ENCODE peak calls at places on chromosome 6, in seven cellular contexts. One of them, this sample, is unnamed.

GRCh38 chr6:135722679-135723078 is 128.8 kb upstream of the PDE7B start:
- DNase-seq in stimulated activated CD4-positive, alpha-beta T cell treated with anti-CD3 and anti-CD28 coated beads, Interleukin-4, amount 100 ng/mL, for 1 hour: peak
- DNase-seq in uterus: no peak
- DNase-seq in NCI-H510A: no peak
- DNase-seq in hepatocyte: peak
- DNase-seq in prostate gland: no peak
- DNase-seq in NCI-H1092 treated with DMSO at 0.1 percent for 48 hours: no peak
- DNase-seq in this sample: no peak

GRCh38 chr6:72784581-72784980 is 162.7 kb downstream of the KCNQ5 start:
- DNase-seq in stimulated activated CD4-positive, alpha-beta T cell treated with anti-CD3 and anti-CD28 coated beads, Interleukin-4, amount 100 ng/mL, for 1 hour: no peak
- DNase-seq in uterus: no peak
- DNase-seq in NCI-H510A: no peak
- DNase-seq in hepatocyte: no peak
- DNase-seq in prostate gland: no peak
- DNase-seq in NCI-H1092 treated with DMSO at 0.1 percent for 48 hours: no peak
- DNase-seq in this sample: no peak

GRCh38 chr6:29723666-29724588 is 693 bp downstream of the HLA-F start:
- DNase-seq in stimulated activated CD4-positive, alpha-beta T cell treated with anti-CD3 and anti-CD28 coated beads, Interleukin-4, amount 100 ng/mL, for 1 hour: peak
- DNase-seq in uterus: peak
- DNase-seq in NCI-H510A: no peak
- DNase-seq in hepatocyte: peak
- DNase-seq in prostate gland: peak
- DNase-seq in NCI-H1092 treated with DMSO at 0.1 percent for 48 hours: no peak
- DNase-seq in this sample: peak

GRCh38 chr6:1993049-1993448 is 252.4 kb downstream of the GMDS start:
- DNase-seq in stimulated activated CD4-positive, alpha-beta T cell treated with anti-CD3 and anti-CD28 coated beads, Interleukin-4, amount 100 ng/mL, for 1 hour: no peak
- DNase-seq in uterus: no peak
- DNase-seq in NCI-H510A: no peak
- DNase-seq in hepatocyte: no peak
- DNase-seq in prostate gland: no peak
- DNase-seq in NCI-H1092 treated with DMSO at 0.1 percent for 48 hours: no peak
- DNase-seq in this sample: no peak

GRCh38 chr6:156919819-156920379 is 142.7 kb downstream of the ARID1B start:
- DNase-seq in stimulated activated CD4-positive, alpha-beta T cell treated with anti-CD3 and anti-CD28 coated beads, Interleukin-4, amount 100 ng/mL, for 1 hour: no peak
- DNase-seq in uterus: no peak
- DNase-seq in NCI-H510A: no peak
- DNase-seq in hepatocyte: no peak
- DNase-seq in prostate gland: no peak
- DNase-seq in NCI-H1092 treated with DMSO at 0.1 percent for 48 hours: no peak
- DNase-seq in this sample: no peak

GRCh38 chr6:11702039-11702795 is 76.4 kb downstream of the ADTRP start:
- DNase-seq in stimulated activated CD4-positive, alpha-beta T cell treated with anti-CD3 and anti-CD28 coated beads, Interleukin-4, amount 100 ng/mL, for 1 hour: no peak
- DNase-seq in uterus: no peak
- DNase-seq in NCI-H510A: no peak
- DNase-seq in hepatocyte: peak
- DNase-seq in prostate gland: no peak
- DNase-seq in NCI-H1092 treated with DMSO at 0.1 percent for 48 hours: no peak
- DNase-seq in this sample: no peak

GRCh38 chr6:8017276-8017701 is 46.9 kb downstream of the BLOC1S5 start:
- DNase-seq in stimulated activated CD4-positive, alpha-beta T cell treated with anti-CD3 and anti-CD28 coated beads, Interleukin-4, amount 100 ng/mL, for 1 hour: no peak
- DNase-seq in uterus: no peak
- DNase-seq in NCI-H510A: no peak
- DNase-seq in hepatocyte: no peak
- DNase-seq in prostate gland: no peak
- DNase-seq in NCI-H1092 treated with DMSO at 0.1 percent for 48 hours: no peak
- DNase-seq in this sample: no peak

GRCh38 chr6:31304683-31305082 is 32.8 kb upstream of the HLA-C start:
- DNase-seq in stimulated activated CD4-positive, alpha-beta T cell treated with anti-CD3 and anti-CD28 coated beads, Interleukin-4, amount 100 ng/mL, for 1 hour: no peak
- DNase-seq in uterus: no peak
- DNase-seq in NCI-H510A: no peak
- DNase-seq in hepatocyte: no peak
- DNase-seq in prostate gland: no peak
- DNase-seq in NCI-H1092 treated with DMSO at 0.1 percent for 48 hours: no peak
- DNase-seq in this sample: no peak

GRCh38 chr6:127212376-127212775 is 54.3 kb upstream of the RNF146 start:
- DNase-seq in stimulated activated CD4-positive, alpha-beta T cell treated with anti-CD3 and anti-CD28 coated beads, Interleukin-4, amount 100 ng/mL, for 1 hour: no peak
- DNase-seq in uterus: no peak
- DNase-seq in NCI-H510A: no peak
- DNase-seq in hepatocyte: no peak
- DNase-seq in prostate gland: no peak
- DNase-seq in NCI-H1092 treated with DMSO at 0.1 percent for 48 hours: no peak
- DNase-seq in this sample: no peak

GRCh38 chr6:156336096-156336495 is 441.1 kb upstream of the ARID1B start:
- DNase-seq in stimulated activated CD4-positive, alpha-beta T cell treated with anti-CD3 and anti-CD28 coated beads, Interleukin-4, amount 100 ng/mL, for 1 hour: no peak
- DNase-seq in uterus: no peak
- DNase-seq in NCI-H510A: no peak
- DNase-seq in hepatocyte: peak
- DNase-seq in prostate gland: no peak
- DNase-seq in NCI-H1092 treated with DMSO at 0.1 percent for 48 hours: no peak
- DNase-seq in this sample: no peak

GRCh38 chr6:101758338-101758737 is 364.8 kb downstream of the GRIK2 start:
- DNase-seq in stimulated activated CD4-positive, alpha-beta T cell treated with anti-CD3 and anti-CD28 coated beads, Interleukin-4, amount 100 ng/mL, for 1 hour: no peak
- DNase-seq in uterus: no peak
- DNase-seq in NCI-H510A: no peak
- DNase-seq in hepatocyte: no peak
- DNase-seq in prostate gland: no peak
- DNase-seq in NCI-H1092 treated with DMSO at 0.1 percent for 48 hours: no peak
- DNase-seq in this sample: no peak

GRCh38 chr6:41940759-41941279 is 789 bp downstream of the CCND3 start:
- DNase-seq in stimulated activated CD4-positive, alpha-beta T cell treated with anti-CD3 and anti-CD28 coated beads, Interleukin-4, amount 100 ng/mL, for 1 hour: peak
- DNase-seq in uterus: peak
- DNase-seq in NCI-H510A: peak
- DNase-seq in hepatocyte: peak
- DNase-seq in prostate gland: no peak
- DNase-seq in NCI-H1092 treated with DMSO at 0.1 percent for 48 hours: peak
- DNase-seq in this sample: peak

GRCh38 chr6:46638650-46639049 is 14.0 kb downstream of the CYP39A1 start:
- DNase-seq in stimulated activated CD4-positive, alpha-beta T cell treated with anti-CD3 and anti-CD28 coated beads, Interleukin-4, amount 100 ng/mL, for 1 hour: no peak
- DNase-seq in uterus: no peak
- DNase-seq in NCI-H510A: no peak
- DNase-seq in hepatocyte: no peak
- DNase-seq in prostate gland: no peak
- DNase-seq in NCI-H1092 treated with DMSO at 0.1 percent for 48 hours: no peak
- DNase-seq in this sample: no peak

GRCh38 chr6:28985396-28986164 is 19.5 kb downstream of the ZNF311 start:
- DNase-seq in stimulated activated CD4-positive, alpha-beta T cell treated with anti-CD3 and anti-CD28 coated beads, Interleukin-4, amount 100 ng/mL, for 1 hour: no peak
- DNase-seq in uterus: peak
- DNase-seq in NCI-H510A: peak
- DNase-seq in hepatocyte: peak
- DNase-seq in prostate gland: peak
- DNase-seq in NCI-H1092 treated with DMSO at 0.1 percent for 48 hours: peak
- DNase-seq in this sample: peak

GRCh38 chr6:31474871-31475286 is 23.1 kb upstream of the MICB start:
- DNase-seq in stimulated activated CD4-positive, alpha-beta T cell treated with anti-CD3 and anti-CD28 coated beads, Interleukin-4, amount 100 ng/mL, for 1 hour: no peak
- DNase-seq in uterus: no peak
- DNase-seq in NCI-H510A: no peak
- DNase-seq in hepatocyte: no peak
- DNase-seq in prostate gland: no peak
- DNase-seq in NCI-H1092 treated with DMSO at 0.1 percent for 48 hours: no peak
- DNase-seq in this sample: peak

GRCh38 chr6:25889877-25890853 is 16.1 kb upstream of the SLC17A3 start:
- DNase-seq in stimulated activated CD4-positive, alpha-beta T cell treated with anti-CD3 and anti-CD28 coated beads, Interleukin-4, amount 100 ng/mL, for 1 hour: no peak
- DNase-seq in uterus: no peak
- DNase-seq in NCI-H510A: peak
- DNase-seq in hepatocyte: peak
- DNase-seq in prostate gland: peak
- DNase-seq in NCI-H1092 treated with DMSO at 0.1 percent for 48 hours: peak
- DNase-seq in this sample: peak

GRCh38 chr6:169811072-169811471 is 59.6 kb downstream of the ERMARD start:
- DNase-seq in stimulated activated CD4-positive, alpha-beta T cell treated with anti-CD3 and anti-CD28 coated beads, Interleukin-4, amount 100 ng/mL, for 1 hour: no peak
- DNase-seq in uterus: no peak
- DNase-seq in NCI-H510A: no peak
- DNase-seq in hepatocyte: peak
- DNase-seq in prostate gland: no peak
- DNase-seq in NCI-H1092 treated with DMSO at 0.1 percent for 48 hours: no peak
- DNase-seq in this sample: no peak

GRCh38 chr6:116405147-116405546 is 34.4 kb downstream of the DSE start:
- DNase-seq in stimulated activated CD4-positive, alpha-beta T cell treated with anti-CD3 and anti-CD28 coated beads, Interleukin-4, amount 100 ng/mL, for 1 hour: no peak
- DNase-seq in uterus: peak
- DNase-seq in NCI-H510A: no peak
- DNase-seq in hepatocyte: peak
- DNase-seq in prostate gland: no peak
- DNase-seq in NCI-H1092 treated with DMSO at 0.1 percent for 48 hours: no peak
- DNase-seq in this sample: no peak

GRCh38 chr6:128239898-128240509 is 280.4 kb downstream of the PTPRK start:
- DNase-seq in stimulated activated CD4-positive, alpha-beta T cell treated with anti-CD3 and anti-CD28 coated beads, Interleukin-4, amount 100 ng/mL, for 1 hour: no peak
- DNase-seq in uterus: no peak
- DNase-seq in NCI-H510A: no peak
- DNase-seq in hepatocyte: no peak
- DNase-seq in prostate gland: no peak
- DNase-seq in NCI-H1092 treated with DMSO at 0.1 percent for 48 hours: no peak
- DNase-seq in this sample: no peak

GRCh38 chr6:112233864-112234263 is 20.5 kb downstream of the LAMA4 start:
- DNase-seq in stimulated activated CD4-positive, alpha-beta T cell treated with anti-CD3 and anti-CD28 coated beads, Interleukin-4, amount 100 ng/mL, for 1 hour: no peak
- DNase-seq in uterus: no peak
- DNase-seq in NCI-H510A: no peak
- DNase-seq in hepatocyte: no peak
- DNase-seq in prostate gland: no peak
- DNase-seq in NCI-H1092 treated with DMSO at 0.1 percent for 48 hours: no peak
- DNase-seq in this sample: no peak

GRCh38 chr6:1131285-1132079 is 180.4 kb upstream of the FOXQ1 start:
- DNase-seq in stimulated activated CD4-positive, alpha-beta T cell treated with anti-CD3 and anti-CD28 coated beads, Interleukin-4, amount 100 ng/mL, for 1 hour: no peak
- DNase-seq in uterus: no peak
- DNase-seq in NCI-H510A: no peak
- DNase-seq in hepatocyte: peak
- DNase-seq in prostate gland: no peak
- DNase-seq in NCI-H1092 treated with DMSO at 0.1 percent for 48 hours: no peak
- DNase-seq in this sample: no peak

GRCh38 chr6:9250852-9251251 is 815.5 kb upstream of the SLC35B3 start:
- DNase-seq in stimulated activated CD4-positive, alpha-beta T cell treated with anti-CD3 and anti-CD28 coated beads, Interleukin-4, amount 100 ng/mL, for 1 hour: no peak
- DNase-seq in uterus: no peak
- DNase-seq in NCI-H510A: no peak
- DNase-seq in hepatocyte: peak
- DNase-seq in prostate gland: peak
- DNase-seq in NCI-H1092 treated with DMSO at 0.1 percent for 48 hours: peak
- DNase-seq in this sample: no peak

GRCh38 chr6:6474170-6474920 is 114.2 kb upstream of the LY86 start:
- DNase-seq in stimulated activated CD4-positive, alpha-beta T cell treated with anti-CD3 and anti-CD28 coated beads, Interleukin-4, amount 100 ng/mL, for 1 hour: no peak
- DNase-seq in uterus: no peak
- DNase-seq in NCI-H510A: no peak
- DNase-seq in hepatocyte: no peak
- DNase-seq in prostate gland: no peak
- DNase-seq in NCI-H1092 treated with DMSO at 0.1 percent for 48 hours: peak
- DNase-seq in this sample: no peak

GRCh38 chr6:75130784-75131183 is 75.1 kb downstream of the COL12A1 start:
- DNase-seq in stimulated activated CD4-positive, alpha-beta T cell treated with anti-CD3 and anti-CD28 coated beads, Interleukin-4, amount 100 ng/mL, for 1 hour: no peak
- DNase-seq in uterus: no peak
- DNase-seq in NCI-H510A: no peak
- DNase-seq in hepatocyte: no peak
- DNase-seq in prostate gland: no peak
- DNase-seq in NCI-H1092 treated with DMSO at 0.1 percent for 48 hours: no peak
- DNase-seq in this sample: no peak

GRCh38 chr6:113530769-113531168 is 326.4 kb upstream of the MARCKS start:
- DNase-seq in stimulated activated CD4-positive, alpha-beta T cell treated with anti-CD3 and anti-CD28 coated beads, Interleukin-4, amount 100 ng/mL, for 1 hour: no peak
- DNase-seq in uterus: no peak
- DNase-seq in NCI-H510A: no peak
- DNase-seq in hepatocyte: peak
- DNase-seq in prostate gland: no peak
- DNase-seq in NCI-H1092 treated with DMSO at 0.1 percent for 48 hours: no peak
- DNase-seq in this sample: no peak

GRCh38 chr6:56663344-56663743 is 20.7 kb upstream of the DST start:
- DNase-seq in stimulated activated CD4-positive, alpha-beta T cell treated with anti-CD3 and anti-CD28 coated beads, Interleukin-4, amount 100 ng/mL, for 1 hour: no peak
- DNase-seq in uterus: no peak
- DNase-seq in NCI-H510A: no peak
- DNase-seq in hepatocyte: peak
- DNase-seq in prostate gland: no peak
- DNase-seq in NCI-H1092 treated with DMSO at 0.1 percent for 48 hours: no peak
- DNase-seq in this sample: no peak

GRCh38 chr6:92559002-92559401 is 860.4 kb downstream of the EPHA7 start:
- DNase-seq in stimulated activated CD4-positive, alpha-beta T cell treated with anti-CD3 and anti-CD28 coated beads, Interleukin-4, amount 100 ng/mL, for 1 hour: no peak
- DNase-seq in uterus: no peak
- DNase-seq in NCI-H510A: no peak
- DNase-seq in hepatocyte: no peak
- DNase-seq in prostate gland: no peak
- DNase-seq in NCI-H1092 treated with DMSO at 0.1 percent for 48 hours: no peak
- DNase-seq in this sample: no peak

GRCh38 chr6:90230547-90231240 is 65.9 kb downstream of the BACH2 start:
- DNase-seq in stimulated activated CD4-positive, alpha-beta T cell treated with anti-CD3 and anti-CD28 coated beads, Interleukin-4, amount 100 ng/mL, for 1 hour: no peak
- DNase-seq in uterus: no peak
- DNase-seq in NCI-H510A: no peak
- DNase-seq in hepatocyte: no peak
- DNase-seq in prostate gland: no peak
- DNase-seq in NCI-H1092 treated with DMSO at 0.1 percent for 48 hours: no peak
- DNase-seq in this sample: no peak

GRCh38 chr6:154292066-154292465 is 64.5 kb downstream of the IPCEF1 start:
- DNase-seq in stimulated activated CD4-positive, alpha-beta T cell treated with anti-CD3 and anti-CD28 coated beads, Interleukin-4, amount 100 ng/mL, for 1 hour: no peak
- DNase-seq in uterus: no peak
- DNase-seq in NCI-H510A: no peak
- DNase-seq in hepatocyte: no peak
- DNase-seq in prostate gland: no peak
- DNase-seq in NCI-H1092 treated with DMSO at 0.1 percent for 48 hours: no peak
- DNase-seq in this sample: no peak

GRCh38 chr6:143673638-143674037 is 4.1 kb upstream of the PHACTR2 start:
- DNase-seq in stimulated activated CD4-positive, alpha-beta T cell treated with anti-CD3 and anti-CD28 coated beads, Interleukin-4, amount 100 ng/mL, for 1 hour: no peak
- DNase-seq in uterus: peak
- DNase-seq in NCI-H510A: no peak
- DNase-seq in hepatocyte: peak
- DNase-seq in prostate gland: peak
- DNase-seq in NCI-H1092 treated with DMSO at 0.1 percent for 48 hours: no peak
- DNase-seq in this sample: no peak

This sample was measured in activated CD8-positive, alpha-beta T cell treated with anti-CD3 and anti-CD28 coated beads, Interleukin-2, amount 10 ng/mL, durations not matched to agents 7 days and 5 days.